ENCODE peak calls at places on chromosomes 3 and 15, in seven cellular contexts. M is retina, V is type B pancreatic cell, K is dermis microvascular lymphatic vessel endothelial cell, U is GM23338, X is NCI-H460, P is B cell. B is an unnamed sample.

GRCh38 chr3:159926573-159926972 is 62.1 kb upstream of the IL12A start:
- DNase-seq in M (no peak), V (no peak), K (no peak), U (no peak), X (no peak), P (no peak), B (no peak)

GRCh38 chr3:171339606-171340005 is 120.6 kb downstream of the TNIK start:
- DNase-seq in M (no peak), V (no peak), K (no peak), U (no peak), X (no peak), P (no peak), B (no peak)

GRCh38 chr3:43540625-43541024 is 81.2 kb downstream of the ANO10 start:
- DNase-seq in M (no peak), V (no peak), K (no peak), U (no peak), X (no peak), P (no peak), B (peak)

GRCh38 chr15:40069178-40070165 is 30.5 kb upstream of the SRP14 start:
- DNase-seq in M (peak), V (peak), K (peak), U (peak), X (peak), P (peak), B (peak)

GRCh38 chr3:172107403-172107802 is 68.0 kb downstream of the FNDC3B start:
- DNase-seq in M (no peak), V (no peak), K (no peak), U (no peak), X (no peak), P (no peak), B (peak)

GRCh38 chr3:190456779-190457178 is 7.1 kb upstream of the TMEM207 start:
- DNase-seq in M (no peak), V (no peak), K (no peak), U (no peak), X (no peak), P (no peak), B (no peak)

GRCh38 chr3:184227481-184227935 is 1.9 kb upstream of the VWA5B2 start:
- DNase-seq in M (no peak), V (no peak), K (no peak), U (peak), X (no peak), P (peak), B (peak)

GRCh38 chr3:59862686-59863085 is 812.9 kb upstream of the CFAP20DC start:
- DNase-seq in M (no peak), V (no peak), K (no peak), U (no peak), X (no peak), P (no peak), B (peak)

GRCh38 chr3:102512734-102513518 is 78.1 kb downstream of the ZPLD1 start:
- DNase-seq in M (no peak), V (no peak), K (no peak), U (no peak), X (no peak), P (no peak), B (no peak)

B was measured in GM23248.